ENCODE peak calls at places on chromosomes 3 and 15, in five cellular contexts. L, R, D, W and P are unnamed samples.
A peak's percentile ranks its signal among the peaks of the same experiment; 100 is the strongest.

GRCh38 chr3:158768881-158769518 is 32.9 kb upstream of the MFSD1 start:
- DNase-seq in L (peak; percentile 96), W (peak; percentile 84), D (peak; percentile 47), R (peak; percentile 90), P (no peak)

GRCh38 chr3:184757010-184757651 is 45.3 kb upstream of the MAGEF1 start:
- DNase-seq in W (peak; percentile 75), D (peak; percentile 68), L (peak; percentile 96), R (no peak), P (no peak)

GRCh38 chr15:40061212-40061901 is 22.4 kb upstream of the SRP14 start:
- DNase-seq in W (no peak), D (no peak), R (no peak), L (no peak), P (no peak)

GRCh38 chr15:88738796-88739195 is 64.4 kb upstream of the ACAN start:
- DNase-seq in R (no peak), W (peak; percentile 9), L (no peak), D (no peak), P (no peak)

GRCh38 chr3:197028711-197029510 is 706 bp downstream of the MELTF start:
- DNase-seq in L (no peak), R (no peak), W (no peak), D (no peak), P (no peak)

GRCh38 chr3:108493862-108494261 is 16.5 kb downstream of the MYH15 start:
- DNase-seq in D (no peak), W (no peak), R (no peak), L (peak; percentile 8), P (no peak)

GRCh38 chr3:78868570-78868969 is 899.2 kb downstream of the ROBO1 start:
- DNase-seq in W (no peak), R (no peak), L (no peak), D (no peak), P (no peak)

GRCh38 chr3:169218314-169218983 is 445.1 kb downstream of the MECOM start:
- DNase-seq in D (peak; percentile 23), R (peak; percentile 44), W (peak; percentile 24), L (peak; percentile 92), P (peak; percentile 67)

GRCh38 chr3:1527780-1528179 is 435.0 kb downstream of the CNTN6 start:
- DNase-seq in W (no peak), L (no peak), D (no peak), R (no peak), P (no peak)